ENCODE peak calls at places on chromosome X, in seven cellular contexts. H is astrocyte of the spinal cord; X is NCI-H2171; P is uterus; Z is T-helper 2 cell; I is EH; O is activated T-helper 9 cell treated with anti-CD3 and anti-CD28 coated beads, Interleukin-2, amount 50 U/mL, for 16 hours. G is an unnamed sample.
A peak's percentile ranks its signal among the peaks of the same experiment; 100 is the strongest.

GRCh38 chrX:13432376-13432775 is 112.5 kb upstream of the ATXN3L start:
- DNase-seq in P (peak; percentile 86), Z (no peak), H (peak; percentile 93), O (no peak), X (no peak), I (peak; percentile 95), G (no peak)

GRCh38 chrX:19683817-19684216 is 168.5 kb upstream of the MAP3K15 start:
- DNase-seq in Z (peak; percentile 5), I (no peak), H (no peak), P (no peak), O (peak; percentile 15), X (no peak), G (no peak)

GRCh38 chrX:9310596-9310995 is 154.3 kb upstream of the TBL1X start:
- DNase-seq in I (peak; percentile 76), O (no peak), X (no peak), H (no peak), Z (no peak), P (no peak), G (no peak)

GRCh38 chrX:139949703-139950102 is 15.6 kb downstream of the CXorf66 start:
- DNase-seq in P (no peak), O (no peak), I (peak; percentile 15), Z (no peak), H (no peak), X (no peak), G (no peak)

GRCh38 chrX:151488677-151489076 is 74.8 kb upstream of the PASD1 start:
- DNase-seq in H (no peak), I (peak; percentile 0), P (no peak), Z (no peak), O (no peak), X (no peak), G (peak; percentile 12)

GRCh38 chrX:150849996-150850720 is 48.3 kb downstream of the CD99L2 start:
- DNase-seq in X (no peak), O (no peak), H (no peak), P (no peak), I (no peak), Z (no peak), G (no peak)

GRCh38 chrX:32877592-32877991 is 333.8 kb downstream of the DMD start:
- DNase-seq in I (no peak), X (no peak), O (no peak), P (no peak), H (peak; percentile 7), Z (no peak), G (no peak)

GRCh38 chrX:41108007-41108683 is 22.9 kb downstream of the USP9X start:
- DNase-seq in H (no peak), I (peak; percentile 42), P (no peak), X (no peak), Z (no peak), O (no peak), G (no peak)

GRCh38 chrX:130523460-130524394 is 121.9 kb downstream of the RBMX2 start:
- DNase-seq in X (no peak), I (peak; percentile 8), O (no peak), P (peak; percentile 28), H (peak; percentile 11), Z (no peak), G (peak; percentile 12)

GRCh38 chrX:109709129-109709631 is 23.9 kb downstream of the ACSL4 start:
- DNase-seq in Z (no peak), H (peak; percentile 64), X (no peak), P (no peak), O (no peak), I (peak; percentile 66), G (no peak)

GRCh38 chrX:46917634-46918033 is 5.4 kb downstream of the JADE3 start:
- DNase-seq in P (no peak), H (no peak), Z (no peak), X (no peak), I (no peak), O (no peak), G (no peak)

GRCh38 chrX:44244008-44244407 is 99.5 kb downstream of the EFHC2 start:
- DNase-seq in H (peak; percentile 42), X (no peak), O (no peak), Z (no peak), I (peak; percentile 13), P (no peak), G (no peak)

GRCh38 chrX:136130931-136131843 is 16.1 kb upstream of the FHL1 start:
- DNase-seq in I (peak; percentile 84), X (no peak), H (peak; percentile 90), P (no peak), Z (no peak), O (no peak), G (peak; percentile 11)

GRCh38 chrX:65601530-65602281 is 65.7 kb upstream of the MSN start:
- DNase-seq in H (peak; percentile 85), P (peak; percentile 76), I (peak; percentile 92), Z (peak; percentile 6), O (peak; percentile 13), X (no peak), G (no peak)

GRCh38 chrX:151538190-151539122 is 25.0 kb upstream of the PASD1 start:
- DNase-seq in I (no peak), Z (no peak), X (no peak), P (no peak), H (no peak), O (no peak), G (no peak)

GRCh38 chrX:139086243-139086642 is 374.7 kb upstream of the FGF13 start:
- DNase-seq in I (no peak), P (no peak), Z (no peak), O (no peak), H (no peak), X (no peak), G (no peak)

GRCh38 chrX:41352329-41352801 is 18.4 kb downstream of the DDX3X start:
- DNase-seq in P (no peak), Z (no peak), I (no peak), H (no peak), X (no peak), O (no peak), G (no peak)

GRCh38 chrX:47093248-47093647 is 15.0 kb downstream of the RGN start:
- DNase-seq in H (peak; percentile 22), I (peak; percentile 36), Z (no peak), P (no peak), X (peak; percentile 1), O (no peak), G (no peak)

GRCh38 chrX:138856881-138857280 is 145.4 kb upstream of the FGF13 start:
- DNase-seq in P (no peak), I (no peak), H (no peak), X (no peak), Z (no peak), O (no peak), G (no peak)

G was measured in H54.